ENCODE peak calls at places on chromosomes 7 and 10, in seven cellular contexts. K is mesenchymal stem cell, W is IMR-90, D is H1, G is mesendoderm, P is neuronal stem cell, S is trophoblast cell. Z is an unnamed sample. For H3K79me1, the result is how much of the 10 kb centered on the place peaks cover.

GRCh38 chr7:11458736-11459483 is 373.1 kb downstream of the THSD7A start:
- DNase-seq in W (peak), P (no peak), K (peak), G (no peak), D (no peak), S (no peak), Z (no peak)

GRCh38 chr7:5867060-5867459 is 13.5 kb upstream of the OCM start:
- DNase-seq in G (no peak), W (no peak), D (no peak), S (no peak), K (no peak), P (no peak), Z (no peak)

GRCh38 chr7:71695189-71695588 is 563.2 kb downstream of the GALNT17 start:
- DNase-seq in D (no peak), W (no peak), S (no peak), G (no peak), P (no peak), K (no peak), Z (no peak)

GRCh38 chr7:144853542-144853941 is 17.7 kb upstream of the TPK1 start:
- DNase-seq in P (no peak), G (no peak), K (no peak), W (no peak), S (no peak), D (no peak), Z (no peak)

GRCh38 chr10:70479161-70479531 is 579 bp downstream of the PALD1 start:
- DNase-seq in P (no peak), K (no peak), D (no peak), W (no peak), S (no peak), G (no peak), Z (no peak)

GRCh38 chr10:61761825-61762217 is 99.1 kb downstream of the CABCOCO1 start:
- DNase-seq in W (no peak), G (no peak), S (no peak), D (no peak), P (no peak), K (no peak), Z (no peak)

GRCh38 chr7:130489140-130489967 is 2.5 kb upstream of the MEST start:
- DNase-seq in P (no peak), S (peak), G (no peak), W (peak), D (no peak), K (peak), Z (no peak)

GRCh38 chr7:95686109-95686508 is 86.2 kb upstream of the DYNC1I1 start:
- DNase-seq in G (peak), S (peak), D (no peak), P (peak), K (peak), W (peak), Z (peak)

GRCh38 chr10:48523820-48524758 is 80.8 kb downstream of the ARHGAP22 start:
- DNase-seq in G (peak), W (no peak), S (no peak), P (peak), K (peak), D (no peak), Z (peak)

GRCh38 chr10:1408656-1409358 is 328.5 kb downstream of the ADARB2 start:
- DNase-seq in K (no peak), S (no peak), W (no peak), P (no peak), D (no peak), G (no peak), Z (no peak)

GRCh38 chr7:5776894-5777645 is 4.4 kb downstream of the RNF216 start:
- DNase-seq in S (no peak), P (no peak), K (no peak), G (no peak), D (no peak), W (no peak), Z (no peak)

GRCh38 chr10:73590881-73591577 is at the start of gene USP54:
- DNase-seq in W (peak), P (peak), G (peak), K (peak), D (peak), S (no peak), Z (peak)

GRCh38 chr7:80264769-80265168 is 130.1 kb downstream of the GNAI1 start:
- DNase-seq in K (no peak), D (no peak), W (no peak), S (no peak), P (no peak), G (no peak), Z (no peak)
- H3K79me1 ChIP-seq in K (under half), D (under half), W (under half), S (under half), P (under half), G (under half), Z (under half)

GRCh38 chr10:49633327-49634045 is 19.6 kb downstream of the CHAT start:
- DNase-seq in W (no peak), P (no peak), G (no peak), S (no peak), K (peak), D (no peak), Z (no peak)
- H2BK5ac ChIP-seq in W (no peak), P (no peak), G (no peak), S (peak), K (no peak), D (no peak), Z (no peak)

DNA sequence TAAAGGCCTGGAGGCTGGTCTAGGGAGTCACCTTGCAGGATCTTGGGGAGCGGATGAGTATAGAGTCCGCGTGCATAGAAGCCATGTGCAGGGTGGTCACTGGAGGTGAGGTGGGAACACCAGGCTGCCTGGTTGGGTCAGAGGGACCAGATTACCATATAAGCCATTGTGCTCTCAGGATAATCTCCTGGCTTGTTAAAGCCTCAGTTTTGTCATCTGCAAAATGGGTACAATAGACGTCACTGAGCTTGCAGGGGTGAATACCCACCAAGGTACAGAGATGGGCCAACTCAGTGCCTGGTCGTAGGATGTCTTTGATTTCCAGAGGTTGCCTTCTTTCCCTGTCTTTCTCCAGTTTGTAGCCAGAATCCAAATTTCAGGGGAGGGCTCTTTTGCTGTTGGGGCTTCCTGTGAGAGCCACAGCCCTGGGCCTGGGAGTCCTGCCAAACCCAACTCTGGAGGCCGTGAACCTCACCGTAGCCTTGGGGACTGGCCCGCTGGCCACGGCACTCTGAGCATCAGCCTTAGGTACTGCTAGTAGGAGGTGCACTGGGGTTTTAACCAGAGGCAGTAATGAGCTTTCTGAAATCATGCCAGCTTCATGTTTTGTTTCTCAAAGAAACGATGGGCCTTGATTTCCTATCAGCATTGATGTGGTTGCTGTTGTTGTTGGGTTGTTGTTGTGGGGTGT is 35.6 kb downstream of the ZMIZ1 start:
- DNase-seq in W (peak), K (no peak), D (no peak), G (no peak), P (no peak), S (no peak), Z (no peak)
- H3K79me1 ChIP-seq in W (half or more), K (under half), D (half or more), G (half or more), P (under half), S (under half), Z (under half)

DNA sequence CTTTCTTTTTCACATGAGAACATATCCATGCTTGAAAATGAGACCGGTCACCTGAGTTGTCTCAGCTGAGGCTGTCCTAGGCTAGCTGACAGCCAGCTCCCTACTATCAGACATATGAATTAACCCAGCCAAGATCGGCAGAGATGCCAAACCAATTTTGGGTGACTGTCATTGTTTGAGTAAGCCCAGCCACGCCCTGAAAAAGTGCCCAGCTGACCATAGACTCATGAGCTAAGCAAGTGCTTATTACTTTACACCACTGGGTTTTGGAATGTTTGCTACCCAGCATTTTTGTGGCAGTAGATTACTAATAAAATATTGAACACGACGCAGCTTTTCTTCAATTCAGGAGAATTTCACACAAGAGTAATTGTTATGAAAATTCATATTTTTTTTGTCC is 265.2 kb upstream of the LYZL1 start:
- DNase-seq in D (no peak), S (no peak), K (no peak), P (no peak), W (no peak), G (no peak), Z (no peak)
- H2BK5ac ChIP-seq in D (no peak), S (peak), K (no peak), P (no peak), W (no peak), G (no peak), Z (no peak)

GRCh38 chr10:36344240-36344639 is 702.1 kb upstream of the FZD8 start:
- DNase-seq in K (peak), G (no peak), P (no peak), D (no peak), S (no peak), W (peak), Z (no peak)

GRCh38 chr10:36344816-36345215 is 702.7 kb upstream of the FZD8 start:
- DNase-seq in D (no peak), P (no peak), S (no peak), G (no peak), K (no peak), W (no peak), Z (no peak)

GRCh38 chr10:36341466-36341865 is 699.4 kb upstream of the FZD8 start:
- DNase-seq in K (no peak), W (peak), P (no peak), G (no peak), S (no peak), D (no peak), Z (no peak)

GRCh38 chr10:36345770-36346169 is 703.7 kb upstream of the FZD8 start:
- DNase-seq in D (no peak), S (no peak), W (peak), K (no peak), G (no peak), P (no peak), Z (no peak)

GRCh38 chr10:36342781-36343180 is 700.7 kb upstream of the FZD8 start:
- DNase-seq in P (no peak), S (no peak), W (no peak), K (no peak), D (no peak), G (no peak), Z (no peak)
- H3K79me1 ChIP-seq in P (under half), S (under half), W (under half), K (under half), D (under half), G (under half), Z (under half)

GRCh38 chr7:30485667-30486066 is 7.1 kb upstream of the NOD1 start:
- DNase-seq in G (no peak), S (no peak), K (no peak), W (no peak), D (no peak), P (no peak), Z (no peak)
- H2BK5ac ChIP-seq in G (no peak), S (no peak), K (no peak), W (no peak), D (no peak), P (no peak), Z (no peak)

DNA sequence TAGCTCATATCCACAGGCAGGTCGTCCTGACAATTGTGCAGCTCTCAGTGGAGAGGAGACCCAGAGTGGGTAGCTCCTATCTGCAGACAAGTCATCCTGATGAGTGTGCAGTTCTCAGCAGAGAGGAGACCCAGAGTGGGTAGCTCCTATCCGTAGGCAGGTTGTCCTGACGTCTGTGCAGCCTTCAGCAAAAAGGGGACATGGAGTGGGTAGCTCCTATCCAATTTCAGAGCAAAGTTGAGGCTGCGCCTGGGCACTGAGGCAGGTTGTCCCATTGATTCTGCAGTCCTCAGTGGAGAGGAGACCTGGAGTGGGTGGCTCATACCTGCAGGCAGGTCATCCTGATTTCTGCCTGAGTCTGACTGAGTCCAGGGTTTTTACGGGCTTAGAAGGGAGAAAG is 111.8 kb downstream of the HPSE2 start:
- DNase-seq in D (no peak), G (peak), K (no peak), W (no peak), S (no peak), P (no peak), Z (no peak)
- H3K79me1 ChIP-seq in D (under half), G (under half), K (under half), W (under half), S (under half), P (under half), Z (under half)

DNA sequence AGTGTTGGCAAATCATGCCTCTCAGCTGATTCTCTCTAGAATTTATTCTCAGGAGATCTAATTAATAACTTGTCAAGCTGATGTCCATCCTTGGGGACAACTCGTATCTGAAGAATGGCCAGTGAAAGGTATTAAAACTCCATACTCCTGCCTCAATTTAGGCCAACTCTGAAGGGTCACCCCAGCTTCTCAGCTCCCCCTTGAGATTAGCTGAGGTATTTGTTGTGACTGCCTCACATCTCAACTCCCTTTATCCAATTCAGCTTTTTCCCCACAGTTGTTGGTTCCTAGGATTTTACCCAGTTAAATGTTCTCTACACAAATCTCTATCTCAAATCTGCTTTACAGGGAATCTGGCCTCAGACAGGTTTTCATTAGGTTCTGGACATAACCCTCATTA is 182.4 kb downstream of the MALRD1 start:
- DNase-seq in S (no peak), G (no peak), K (no peak), D (no peak), W (no peak), P (no peak), Z (no peak)
- H2BK5ac ChIP-seq in S (no peak), G (no peak), K (no peak), D (no peak), W (no peak), P (no peak), Z (no peak)

Z was measured in H9.